ENCODE peak calls at places on chromosomes 12 and 14, in ten cellular contexts. R is MCF 10A, X is ovary, U is LNCaP clone FGC, B is esophagus muscularis mucosa, D is fibroblast of pulmonary artery, S is retinal pigment epithelial cell, O is OCI-LY7, N is fibroblast of mammary gland, E is thoracic aorta. L is an unnamed sample.

GRCh38 chr14:84937449-84937848 is 592.5 kb upstream of the FLRT2 start:
- DNase-seq in O (no peak), E (no peak), X (no peak), D (no peak), U (no peak), S (peak), N (no peak), B (no peak), R (no peak), L (no peak)

GRCh38 chr12:117013726-117014125 is 85.5 kb downstream of the TESC start:
- DNase-seq in X (no peak), U (no peak), N (peak), S (no peak), O (no peak), D (no peak), B (no peak), R (no peak), E (no peak), L (no peak)

GRCh38 chr12:30021046-30021833 is 237.5 kb upstream of the TMTC1 start:
- DNase-seq in B (no peak), S (no peak), E (no peak), R (peak), O (no peak), D (peak), X (no peak), N (peak), U (no peak), L (no peak)

GRCh38 chr12:52245259-52245961 is 12.4 kb downstream of the KRT7 start:
- DNase-seq in S (no peak), R (no peak), N (no peak), E (no peak), B (no peak), D (no peak), U (no peak), O (no peak), X (no peak), L (no peak)

GRCh38 chr12:56581418-56582145 is 48.5 kb downstream of the BAZ2A start:
- DNase-seq in R (peak), E (no peak), D (peak), X (peak), S (no peak), B (no peak), O (no peak), U (no peak), N (peak), L (no peak)

GRCh38 chr12:119940881-119941280 is 48.2 kb upstream of the BICDL1 start:
- DNase-seq in X (no peak), E (no peak), D (peak), S (no peak), N (peak), U (peak), B (no peak), R (peak), O (no peak), L (no peak)

GRCh38 chr12:92519284-92519683 is 183.5 kb upstream of the PLEKHG7 start:
- DNase-seq in R (no peak), S (no peak), N (no peak), X (no peak), O (no peak), D (no peak), U (no peak), E (no peak), B (no peak), L (no peak)

GRCh38 chr12:16553457-16553856 is 52.5 kb downstream of the LMO3 start:
- DNase-seq in O (no peak), N (peak), U (no peak), B (no peak), D (peak), X (no peak), R (no peak), S (no peak), E (no peak), L (no peak)

GRCh38 chr14:104390221-104390931 is 189.2 kb upstream of the C14orf180 start:
- DNase-seq in R (no peak), U (no peak), S (no peak), O (no peak), X (peak), D (no peak), B (no peak), N (no peak), E (no peak), L (no peak)

GRCh38 chr12:109763201-109763841 is 49.7 kb downstream of the FAM222A start:
- DNase-seq in U (no peak), D (peak), X (no peak), S (peak), N (peak), O (no peak), E (no peak), B (no peak), R (peak), L (no peak)

GRCh38 chr12:91935299-91935698 is 210.3 kb downstream of the BTG1 start:
- DNase-seq in U (no peak), X (no peak), R (no peak), B (no peak), S (no peak), N (no peak), O (no peak), E (no peak), D (no peak), L (no peak)

GRCh38 chr12:106248849-106249371 is 1.1 kb upstream of the CKAP4 start:
- DNase-seq in D (peak), O (peak), S (no peak), N (peak), R (no peak), X (no peak), B (no peak), E (no peak), U (no peak), L (peak)

GRCh38 chr12:44379827-44380226 is 496.3 kb downstream of the NELL2 start:
- DNase-seq in B (no peak), X (no peak), O (no peak), U (no peak), R (no peak), N (no peak), S (no peak), D (no peak), E (no peak), L (no peak)

GRCh38 chr12:130026608-130027176 is 122.9 kb upstream of the TMEM132D start:
- DNase-seq in X (no peak), R (peak), E (no peak), D (no peak), B (no peak), U (no peak), N (peak), O (peak), S (no peak), L (peak)

GRCh38 chr12:3202734-3203446 is 125.7 kb downstream of the TSPAN9 start:
- DNase-seq in R (peak), E (no peak), O (peak), D (peak), S (no peak), N (peak), B (no peak), U (no peak), X (peak), L (peak)

GRCh38 chr12:132315951-132316350 is 13.4 kb downstream of the GALNT9 start:
- DNase-seq in B (no peak), O (no peak), E (no peak), S (no peak), D (no peak), X (no peak), R (no peak), U (no peak), N (no peak), L (no peak)

GRCh38 chr12:25245491-25245890 is 5.2 kb downstream of the KRAS start:
- DNase-seq in S (no peak), D (no peak), X (no peak), E (no peak), U (no peak), N (no peak), B (no peak), R (no peak), O (no peak), L (no peak)

GRCh38 chr12:30796508-30796780 is 41.7 kb upstream of the CAPRIN2 start:
- DNase-seq in X (peak), R (peak), B (no peak), N (peak), S (no peak), U (no peak), D (peak), O (no peak), E (no peak), L (no peak)

GRCh38 chr12:120223458-120224303 is 22.8 kb upstream of the RPLP0 start:
- DNase-seq in X (no peak), E (no peak), S (no peak), U (no peak), R (no peak), D (no peak), N (no peak), O (no peak), B (no peak), L (no peak)

GRCh38 chr12:5548152-5548933 is 116.4 kb downstream of the NTF3 start:
- DNase-seq in E (no peak), O (no peak), R (no peak), N (no peak), D (no peak), U (no peak), S (no peak), X (no peak), B (peak), L (no peak)

GRCh38 chr12:131917711-131918306 is 11.3 kb upstream of the PUS1 start:
- DNase-seq in S (no peak), B (no peak), X (no peak), N (no peak), E (no peak), D (no peak), R (no peak), U (no peak), O (no peak), L (no peak)

GRCh38 chr14:91059576-91060471 is 617 bp downstream of the RPS6KA5 start:
- DNase-seq in B (no peak), O (peak), N (peak), X (peak), D (peak), U (peak), S (no peak), E (no peak), R (peak), L (peak)

GRCh38 chr14:76056128-76056527 is 70.6 kb downstream of the IFT43 start:
- DNase-seq in E (no peak), N (peak), B (no peak), D (peak), U (no peak), R (peak), X (no peak), S (no peak), O (peak), L (no peak)

GRCh38 chr14:57962293-57962996 is 96.6 kb upstream of the SLC35F4 start:
- DNase-seq in D (no peak), S (no peak), O (no peak), R (no peak), N (no peak), X (peak), B (peak), U (no peak), E (no peak), L (no peak)
- TF ChIP-seq CTCF in D (no peak), S (no peak), O (no peak), R (no peak), N (no peak), X (no peak), B (no peak), U (no peak), E (no peak), L (no peak)

DNA sequence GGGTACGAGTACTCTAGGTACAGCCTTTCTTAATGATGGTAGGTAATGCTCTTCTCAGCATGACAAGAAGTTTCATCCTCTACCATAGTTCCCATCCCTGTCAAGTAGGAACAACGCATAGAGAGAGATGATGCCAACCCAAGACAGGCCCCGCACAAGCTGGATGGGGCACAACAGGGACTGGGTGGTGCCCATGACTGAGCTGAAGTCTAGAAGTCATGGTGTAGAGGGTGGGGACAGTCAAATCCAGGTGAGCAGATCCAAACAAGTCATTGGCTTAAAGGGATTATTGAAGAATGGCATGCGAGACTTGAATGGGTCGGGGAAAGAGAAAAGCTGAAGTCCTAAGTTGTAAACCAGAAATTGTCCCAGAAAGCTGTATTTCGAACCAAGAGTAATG is 84.2 kb upstream of the MDM1 start:
- DNase-seq in S (no peak), O (no peak), U (no peak), D (no peak), N (no peak), B (no peak), X (no peak), E (no peak), R (no peak), L (no peak)
- TF ChIP-seq CTCF in S (no peak), O (no peak), U (no peak), D (no peak), N (no peak), B (no peak), X (no peak), E (no peak), R (no peak), L (no peak)

GRCh38 chr12:121576851-121577391 is 3.9 kb downstream of the KDM2B start:
- DNase-seq in R (no peak), D (peak), N (peak), U (no peak), X (peak), O (no peak), S (no peak), E (no peak), B (no peak), L (no peak)

GRCh38 chr12:121579981-121580868 is 598 bp downstream of the KDM2B start:
- DNase-seq in O (peak), U (no peak), S (no peak), D (peak), X (peak), E (no peak), R (peak), N (peak), B (peak), L (peak)

GRCh38 chr12:121579190-121579791 is 1.5 kb downstream of the KDM2B start:
- DNase-seq in N (no peak), E (no peak), B (no peak), X (peak), S (no peak), R (no peak), O (peak), D (peak), U (no peak), L (peak)

GRCh38 chr12:121577443-121578180 is 3.2 kb downstream of the KDM2B start:
- DNase-seq in N (no peak), S (no peak), R (no peak), O (no peak), U (no peak), E (no peak), B (no peak), X (peak), D (no peak), L (no peak)

DNA sequence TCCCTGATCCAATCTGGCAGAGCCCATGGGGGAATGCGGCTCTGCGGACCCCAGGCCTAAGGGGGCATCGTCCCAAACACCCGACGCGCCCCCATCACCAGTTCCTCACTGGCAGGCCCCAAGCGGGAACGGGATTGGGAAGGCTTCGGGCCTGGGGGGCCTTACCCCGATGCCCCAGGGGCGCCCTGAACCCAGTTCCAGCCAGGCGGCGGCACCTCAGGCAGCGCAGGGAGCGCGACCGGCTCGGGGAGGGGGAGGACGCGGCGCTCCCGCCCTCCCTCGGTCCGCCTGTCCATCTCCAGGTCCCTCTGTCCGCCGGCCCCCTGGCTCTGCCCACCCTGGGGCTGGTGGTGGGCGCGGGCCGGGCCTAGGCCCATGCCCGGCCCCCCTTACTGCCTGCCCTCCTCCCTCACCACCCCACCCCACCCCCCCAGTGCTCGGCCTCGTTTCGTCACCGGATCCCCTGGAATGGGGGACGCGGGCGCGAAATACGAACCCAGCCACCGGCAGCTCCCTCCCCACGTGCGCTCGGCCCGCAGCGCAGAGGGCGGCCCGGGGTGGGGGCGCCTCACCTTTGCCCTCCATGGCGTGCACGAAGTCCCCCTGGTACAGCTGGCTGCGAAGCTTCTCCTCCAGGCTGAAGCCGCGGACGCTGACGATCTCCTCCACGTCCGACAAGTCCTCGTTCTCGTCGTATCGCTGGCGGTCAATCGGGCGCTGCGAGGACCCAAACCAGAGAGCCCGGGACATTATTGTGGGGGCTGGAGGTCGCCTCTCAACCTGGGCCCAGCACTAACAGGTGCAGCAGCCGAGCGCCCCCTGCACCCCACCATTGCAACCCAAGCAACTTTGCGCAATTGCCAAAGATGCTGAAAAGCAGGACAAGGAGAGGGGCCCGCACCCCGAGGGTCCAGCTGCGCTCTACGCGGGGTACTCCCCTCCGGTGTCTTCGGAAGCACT is 2.3 kb downstream of the KDM2B start:
- DNase-seq in E (no peak), U (no peak), R (no peak), S (no peak), N (no peak), D (peak), O (peak), B (no peak), X (peak), L (peak)
- TF ChIP-seq CTCF in E (no peak), U (no peak), R (no peak), S (no peak), N (no peak), D (no peak), O (peak), B (no peak), X (no peak), L (peak)

GRCh38 chr12:78951746-78952532 is 87.4 kb downstream of the SYT1 start:
- DNase-seq in X (no peak), O (no peak), U (no peak), R (peak), S (no peak), B (no peak), E (no peak), N (peak), D (peak), L (no peak)

GRCh38 chr12:78949532-78949931 is 85.0 kb downstream of the SYT1 start:
- DNase-seq in U (no peak), X (no peak), E (no peak), N (no peak), O (no peak), D (no peak), S (no peak), R (no peak), B (no peak), L (no peak)
- TF ChIP-seq CTCF in U (no peak), X (no peak), E (no peak), N (no peak), O (no peak), D (no peak), S (no peak), R (no peak), B (no peak), L (no peak)

DNA sequence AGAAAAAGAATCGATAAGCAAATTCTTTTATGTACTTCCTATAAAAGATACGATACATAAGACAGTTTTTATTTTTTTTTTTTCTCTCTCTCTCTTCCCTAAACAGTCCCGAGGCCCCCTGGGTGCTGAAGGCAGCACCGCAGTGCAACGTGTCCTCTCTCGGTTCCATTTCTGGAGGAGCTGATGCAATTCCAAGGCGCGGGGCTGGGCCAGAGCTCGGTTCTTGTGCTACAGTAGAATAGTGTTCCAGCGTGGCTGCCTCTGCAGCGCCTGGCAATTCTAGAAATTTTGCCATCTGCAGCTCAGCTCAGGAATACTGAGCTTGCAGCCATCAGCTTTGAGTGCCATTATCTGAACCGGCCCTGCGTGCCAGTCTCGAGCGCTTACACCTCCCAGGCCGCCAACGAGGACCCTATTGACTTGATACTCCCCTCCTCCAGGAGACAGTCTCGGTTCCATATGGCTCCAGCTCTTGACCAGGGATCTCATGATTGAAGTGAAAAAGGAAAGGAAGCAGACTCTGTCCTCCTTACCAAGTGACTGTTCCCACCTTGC is 630 bp downstream of the ALDH1L2 start:
- DNase-seq in E (peak), N (peak), D (peak), R (peak), S (no peak), B (peak), U (no peak), O (no peak), X (peak), L (no peak)
- TF ChIP-seq CTCF in E (peak), N (peak), D (peak), R (no peak), S (no peak), B (no peak), U (no peak), O (no peak), X (no peak), L (no peak)

L was measured in GM20000.